ENCODE peak calls at places on chromosomes 6 and 20, in eight cellular contexts. G is activated naive CD8-positive, alpha-beta T cell treated with anti-CD3 and anti-CD28 coated beads, Interleukin-2, amount 50 U/mL, for 24 hours; Z is fibroblast of lung; Q is Calu3; A is caudate nucleus; W is naive thymus-derived CD4-positive, alpha-beta T cell; J is activated CD4-positive, alpha-beta T cell treated with anti-CD3 and anti-CD28 coated beads, Interleukin-2, amount 50 U/mL, for 24 hours; Y is stimulated activated CD8-positive, alpha-beta memory T cell treated with anti-CD3 and anti-CD28 coated beads, Interleukin-15, amount 100 ng/mL, for 48 hours. P is an unnamed sample.

GRCh38 chr20:25254986-25255680 is 7.2 kb downstream of the PYGB start:
- DNase-seq in G (no peak), Z (no peak), Q (peak), A (peak), W (no peak), J (no peak), Y (no peak), P (no peak)

GRCh38 chr6:163356324-163356723 is 58.2 kb upstream of the QKI start:
- DNase-seq in G (no peak), Z (peak), Q (no peak), A (peak), W (no peak), J (no peak), Y (no peak), P (no peak)

GRCh38 chr6:166488081-166488685 is 98.3 kb downstream of the RAMACL start:
- DNase-seq in G (peak), Z (peak), Q (no peak), A (peak), W (peak), J (peak), Y (peak), P (peak)

GRCh38 chr6:108738684-108739406 is 109.4 kb upstream of the ARMC2 start:
- DNase-seq in G (no peak), Z (no peak), Q (no peak), A (no peak), W (no peak), J (no peak), Y (no peak), P (no peak)

GRCh38 chr20:19975436-19975799 is 41.7 kb upstream of the NAA20 start:
- DNase-seq in G (no peak), Z (peak), Q (no peak), A (no peak), W (no peak), J (no peak), Y (no peak), P (no peak)

GRCh38 chr6:126083875-126084274 is 97.5 kb downstream of the TRMT11 start:
- DNase-seq in G (no peak), Z (no peak), Q (no peak), A (no peak), W (no peak), J (no peak), Y (no peak), P (no peak)

GRCh38 chr20:36490191-36490590 is 51.1 kb upstream of the MYL9 start:
- DNase-seq in G (no peak), Z (no peak), Q (no peak), A (no peak), W (no peak), J (no peak), Y (no peak), P (no peak)

GRCh38 chr6:163198396-163198795 is 216.1 kb upstream of the QKI start:
- DNase-seq in G (no peak), Z (no peak), Q (no peak), A (no peak), W (no peak), J (no peak), Y (no peak), P (no peak)

GRCh38 chr6:7409740-7410139 is 20.1 kb downstream of the RIOK1 start:
- DNase-seq in G (no peak), Z (no peak), Q (no peak), A (no peak), W (no peak), J (no peak), Y (no peak), P (no peak)

GRCh38 chr20:17571967-17572638 is 2.2 kb downstream of the DSTN start:
- DNase-seq in G (no peak), Z (no peak), Q (no peak), A (no peak), W (no peak), J (no peak), Y (no peak), P (no peak)

GRCh38 chr6:71248306-71248705 is 40.3 kb upstream of the OGFRL1 start:
- DNase-seq in G (no peak), Z (peak), Q (peak), A (no peak), W (no peak), J (no peak), Y (no peak), P (no peak)

GRCh38 chr20:8427419-8428065 is 295.5 kb downstream of the PLCB1 start:
- DNase-seq in G (no peak), Z (no peak), Q (no peak), A (no peak), W (no peak), J (no peak), Y (no peak), P (no peak)

GRCh38 chr20:46423342-46423741 is 16.9 kb upstream of the ELMO2 start:
- DNase-seq in G (no peak), Z (no peak), Q (no peak), A (no peak), W (no peak), J (no peak), Y (no peak), P (no peak)

GRCh38 chr6:104606361-104606760 is 253.4 kb downstream of the HACE1 start:
- DNase-seq in G (no peak), Z (no peak), Q (no peak), A (no peak), W (no peak), J (no peak), Y (no peak), P (no peak)

P was measured in activated naive CD4-positive, alpha-beta T cell treated with Interleukin-2 at 50 U/mL for 16 hours.